ENCODE peak calls at places on chromosomes 13 and 19, in nine cellular contexts. F is cardiac fibroblast, Y is fibroblast of lung, B is fibroblast of mammary gland, G is cardiac muscle cell, A is HFF-Myc, P is GM12865, H is BJ, O is sigmoid colon. R is an unnamed sample.
A peak's percentile ranks its signal among the peaks of the same experiment; 100 is the strongest.

GRCh38 chr13:44052843-44053607 is 173.3 kb downstream of the LACC1 start:
- DNase-seq in A (no peak), O (peak; percentile 62), F (peak; percentile 78), Y (peak; percentile 70), G (peak; percentile 39), B (peak; percentile 32), P (no peak), H (no peak), R (peak; percentile 79)

GRCh38 chr19:38264486-38265212 is at the start of gene SPINT2:
- DNase-seq in A (no peak), G (peak; percentile 89), P (no peak), H (no peak), Y (no peak), F (no peak), O (no peak), B (no peak), R (no peak)

GRCh38 chr19:16371540-16371986 is 46.9 kb downstream of the KLF2 start:
- DNase-seq in F (no peak), O (no peak), G (no peak), B (no peak), A (no peak), Y (no peak), P (peak; percentile 96), H (no peak), R (no peak)

GRCh38 chr19:54616840-54617560 is 13.3 kb upstream of the LILRB1 start:
- DNase-seq in P (peak; percentile 96), O (no peak), F (no peak), G (no peak), Y (no peak), H (no peak), B (no peak), A (no peak), R (no peak)

GRCh38 chr19:38656171-38656981 is 8.9 kb downstream of the ACTN4 start:
- DNase-seq in F (peak; percentile 81), B (peak; percentile 84), H (no peak), G (no peak), Y (peak; percentile 62), A (no peak), P (no peak), O (no peak), R (peak; percentile 93)

GRCh38 chr13:90518398-90518797 is 829.1 kb upstream of the MIR17HG start:
- DNase-seq in G (no peak), F (no peak), H (no peak), B (no peak), P (no peak), Y (no peak), O (no peak), A (no peak), R (no peak)

GRCh38 chr13:90622547-90622946 is 724.9 kb upstream of the MIR17HG start:
- DNase-seq in Y (peak; percentile 66), P (no peak), B (peak; percentile 15), H (peak; percentile 25), G (no peak), F (peak; percentile 20), A (no peak), O (no peak), R (peak; percentile 30)

GRCh38 chr19:10104665-10105221 is 1.4 kb upstream of the PPAN start:
- DNase-seq in B (no peak), A (no peak), H (no peak), Y (no peak), P (peak; percentile 98), O (no peak), F (no peak), G (no peak), R (no peak)

GRCh38 chr13:106520205-106521004 is 15.1 kb downstream of the EFNB2 start:
- DNase-seq in Y (no peak), B (peak; percentile 62), G (peak; percentile 24), F (peak; percentile 55), P (no peak), A (no peak), O (no peak), H (no peak), R (peak; percentile 68)

DNA sequence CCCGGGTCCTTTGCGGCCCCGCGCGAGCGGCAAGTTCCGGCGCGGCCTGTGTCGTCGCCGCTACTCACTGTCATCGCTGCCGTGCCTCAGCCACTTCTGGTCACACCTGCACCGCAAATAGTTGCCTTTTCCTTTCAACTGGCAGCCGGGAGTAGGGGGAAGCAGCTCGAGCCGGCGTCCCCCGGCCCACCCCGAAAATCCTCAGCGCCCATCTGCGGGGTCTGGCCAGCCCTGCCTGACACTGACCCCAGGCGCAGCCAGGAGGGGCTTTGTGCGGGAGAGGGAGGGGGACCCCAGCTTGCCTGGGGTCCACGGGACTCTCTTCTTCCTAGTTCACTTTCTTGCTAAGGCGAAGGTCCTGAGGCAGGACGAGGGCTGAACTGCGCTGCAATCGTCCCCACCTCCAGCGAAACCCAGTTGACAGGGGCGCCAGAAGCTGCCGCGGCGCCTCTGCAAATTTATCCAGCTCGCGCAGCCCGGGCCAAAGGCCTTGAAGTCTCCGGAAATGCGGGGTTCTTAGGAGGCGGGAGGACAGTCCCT is 1.7 kb downstream of the PDX1 start:
- DNase-seq in H (no peak), B (no peak), G (no peak), Y (no peak), A (no peak), O (no peak), F (no peak), P (no peak), R (no peak)
- H3K4me3 ChIP-seq in H (peak overlapping the region; percentile 28), B (no peak overlapping the region), G (peak overlapping the region; percentile 34), Y (no peak overlapping the region), A (peak overlapping the region; percentile 7), O (peak overlapping the region; percentile 4), F (peak overlapping the region; percentile 25), P (peak overlapping the region; percentile 3), R (peak overlapping the region; percentile 33)

GRCh38 chr19:18682807-18683108 is 722 bp upstream of the CRTC1 start:
- DNase-seq in O (no peak), F (no peak), A (no peak), B (no peak), G (no peak), P (no peak), Y (no peak), H (no peak), R (no peak)

GRCh38 chr19:18683955-18684641 is 618 bp downstream of the CRTC1 start:
- DNase-seq in H (no peak), B (no peak), O (no peak), G (no peak), P (no peak), F (no peak), Y (no peak), A (no peak), R (no peak)

GRCh38 chr19:18685597-18686164 is 2.2 kb downstream of the CRTC1 start:
- DNase-seq in P (no peak), H (no peak), G (no peak), O (no peak), B (peak; percentile 7), F (no peak), A (no peak), Y (no peak), R (peak; percentile 3)

GRCh38 chr19:18684642-18684993 is 1.1 kb downstream of the CRTC1 start:
- DNase-seq in H (no peak), O (no peak), P (no peak), G (no peak), F (no peak), A (no peak), B (no peak), Y (no peak), R (no peak)

DNA sequence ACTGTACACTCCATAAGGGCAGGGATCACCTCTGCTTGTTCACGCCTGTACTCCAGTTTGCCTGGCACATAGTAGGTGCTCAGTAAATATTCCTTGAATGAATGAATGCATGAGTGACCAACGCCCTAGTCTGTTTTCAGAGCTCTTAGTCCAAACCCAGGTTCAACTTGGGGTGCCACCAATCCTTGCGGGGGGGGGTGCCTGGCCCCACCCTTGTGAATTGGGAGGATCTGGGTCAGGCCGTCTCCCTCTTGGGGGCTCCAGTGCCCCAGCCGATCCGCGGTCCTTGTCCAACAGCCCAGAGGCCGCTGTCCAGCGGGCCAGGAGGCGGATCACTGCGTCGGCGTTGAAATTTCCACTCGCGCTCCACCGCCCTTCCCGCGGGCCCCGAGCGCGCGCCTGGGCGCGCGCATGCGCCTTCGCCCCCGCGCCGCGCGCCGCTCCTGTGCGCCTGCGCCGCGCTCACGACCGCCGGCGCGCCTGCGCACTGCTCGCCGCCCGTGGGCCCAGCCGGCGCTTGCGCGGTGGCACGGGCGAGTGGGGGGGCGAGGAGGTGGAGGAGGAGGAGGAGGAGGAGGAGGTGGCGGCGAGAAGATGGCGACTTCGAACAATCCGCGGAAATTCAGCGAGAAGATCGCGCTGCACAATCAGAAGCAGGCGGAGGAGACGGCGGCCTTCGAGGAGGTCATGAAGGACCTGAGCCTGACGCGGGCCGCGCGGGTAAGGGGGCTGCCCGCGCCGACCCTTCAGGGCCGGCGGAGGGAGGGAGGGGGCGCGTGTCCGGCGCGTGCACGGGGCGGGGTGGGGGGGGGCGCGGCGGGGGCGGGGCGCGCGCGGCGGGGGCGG is at the start of gene CRTC1:
- DNase-seq in Y (peak; percentile 71), G (peak; percentile 93), P (peak; percentile 93), H (no peak), F (peak; percentile 90), A (no peak), B (peak; percentile 77), O (peak; percentile 94), R (peak; percentile 87)
- TF ChIP-seq CTCF in Y (no peak), G (no peak), P (no peak), H (no peak), F (no peak), A (no peak), B (no peak), O (no peak), R (no peak)

GRCh38 chr13:21385710-21386109 is 73.4 kb downstream of the ZDHHC20 start:
- DNase-seq in Y (no peak), O (no peak), A (no peak), H (no peak), P (no peak), G (no peak), F (no peak), B (no peak), R (no peak)

DNA sequence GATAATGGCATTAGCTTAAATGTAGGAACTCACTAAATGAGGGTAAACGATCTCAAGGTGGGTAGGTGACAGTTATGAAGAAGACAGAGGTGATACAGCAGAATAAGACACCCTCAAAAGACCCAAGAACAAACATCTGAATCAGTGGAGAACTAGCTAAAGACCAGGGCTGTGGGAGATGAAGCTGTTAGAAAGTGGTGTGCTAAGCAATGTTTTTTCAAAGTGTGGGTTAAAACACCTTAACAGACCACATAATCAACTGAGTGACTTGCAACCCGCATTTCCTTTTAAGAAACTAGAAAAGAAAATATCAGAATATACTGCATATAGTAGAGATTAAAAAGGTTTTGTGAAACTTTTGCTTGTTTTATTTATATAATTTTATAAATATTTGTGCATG is 70.0 kb downstream of the ZDHHC20 start:
- DNase-seq in G (no peak), O (no peak), B (no peak), Y (no peak), P (no peak), H (no peak), F (no peak), A (no peak), R (no peak)
- H3K4me3 ChIP-seq in G (no peak overlapping the region), O (no peak overlapping the region), B (no peak overlapping the region), Y (no peak overlapping the region), P (no peak overlapping the region), H (no peak overlapping the region), F (no peak overlapping the region), A (no peak overlapping the region), R (no peak overlapping the region)

DNA sequence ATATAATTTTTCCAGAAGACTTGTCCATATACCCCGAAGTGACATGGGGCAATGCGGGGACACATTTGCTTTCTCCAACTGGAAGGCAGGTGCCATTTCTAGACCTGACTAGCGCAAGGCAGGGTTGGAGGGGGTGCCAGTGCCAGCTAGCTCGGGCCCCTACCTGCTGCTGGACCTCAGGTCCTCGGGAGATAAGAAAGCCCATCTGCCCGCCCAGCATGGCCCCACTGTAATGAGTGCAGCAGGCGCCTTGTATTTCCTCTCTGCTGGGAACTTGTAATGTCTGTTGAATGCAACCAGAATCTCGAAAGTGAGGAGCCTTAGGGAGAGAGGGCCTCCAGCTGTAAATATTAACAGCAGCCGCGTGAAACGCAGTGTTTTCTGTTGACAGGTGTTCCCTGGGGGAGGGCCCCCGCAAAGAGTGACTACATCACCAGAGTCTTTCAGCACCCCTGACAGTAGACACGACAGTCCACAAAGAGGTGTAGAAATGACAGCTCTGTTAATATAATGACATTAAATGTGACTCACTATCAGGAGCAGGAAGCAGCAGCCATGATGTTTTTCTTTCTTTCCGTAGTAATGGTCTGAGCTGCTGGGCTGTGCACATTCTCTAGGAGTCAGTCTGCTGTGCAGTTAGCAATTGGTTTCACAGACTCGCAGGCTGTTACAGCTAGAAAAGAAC is 58.8 kb upstream of the WASF3 start:
- DNase-seq in A (no peak), O (peak; percentile 47), F (peak; percentile 12), H (no peak), Y (peak; percentile 44), B (peak; percentile 47), G (no peak), P (no peak), R (peak; percentile 14)
- TF ChIP-seq CTCF in A (no peak), O (no peak), F (no peak), H (no peak), Y (no peak), B (no peak), G (no peak), P (no peak), R (no peak)